ENCODE peak calls at places on chromosome 12, in nine cellular contexts. G is NCI-H345; W is activated naive CD4-positive, alpha-beta T cell treated with Interleukin-2 at 50 U/mL for 16 hours; E is KBM-7; P is MV-4-11; H is stimulated activated CD4-positive, alpha-beta T cell treated with anti-CD3 and anti-CD28 coated beads, Interleukin-1b, Interleukin-23, amount 100 ng/mL, for 1 hour; Y is NCI-H2081; V is renal cortical epithelial cell; R is SW 1271. J is an unnamed sample.

GRCh38 chr12:28130625-28131598 is 59.3 kb upstream of the CCDC91 start:
- DNase-seq in G (no peak), W (peak; percentile 30), E (peak; percentile 92), P (no peak), H (no peak), Y (no peak), V (peak; percentile 80), R (peak; percentile 61), J (peak; percentile 28)

GRCh38 chr12:24864796-24865125 is 84.1 kb downstream of the BCAT1 start:
- DNase-seq in G (no peak), W (no peak), E (peak; percentile 35), P (no peak), H (no peak), Y (no peak), V (peak; percentile 90), R (no peak), J (no peak)

GRCh38 chr12:70048521-70049245 is 194.6 kb upstream of the CNOT2 start:
- DNase-seq in G (no peak), W (no peak), E (no peak), P (no peak), H (no peak), Y (no peak), V (no peak), R (no peak), J (no peak)

GRCh38 chr12:64733857-64734256 is 25.3 kb downstream of the GNS start:
- DNase-seq in G (peak; percentile 55), W (no peak), E (no peak), P (no peak), H (no peak), Y (no peak), V (peak; percentile 97), R (peak; percentile 91), J (no peak)

GRCh38 chr12:128914908-128915563 is 61.8 kb downstream of the GLT1D1 start:
- DNase-seq in G (no peak), W (no peak), E (peak; percentile 32), P (peak; percentile 99), H (no peak), Y (no peak), V (no peak), R (no peak), J (peak; percentile 31)

GRCh38 chr12:42144174-42144423 is 575 bp downstream of the GXYLT1 start:
- DNase-seq in G (no peak), W (no peak), E (no peak), P (no peak), H (no peak), Y (no peak), V (no peak), R (no peak), J (no peak)

GRCh38 chr12:112468041-112468440 is 49.3 kb downstream of the PTPN11 start:
- DNase-seq in G (no peak), W (no peak), E (no peak), P (no peak), H (no peak), Y (no peak), V (no peak), R (no peak), J (no peak)

GRCh38 chr12:6821271-6821673 is 349 bp upstream of the GPR162 start:
- DNase-seq in G (peak; percentile 58), W (no peak), E (peak; percentile 92), P (peak; percentile 76), H (no peak), Y (peak; percentile 51), V (peak; percentile 42), R (no peak), J (peak; percentile 64)

GRCh38 chr12:72274926-72275325 is 2.8 kb downstream of the TRHDE start:
- DNase-seq in G (no peak), W (no peak), E (no peak), P (peak; percentile 88), H (no peak), Y (no peak), V (peak; percentile 85), R (no peak), J (no peak)

GRCh38 chr12:13273850-13274249 is 77.3 kb downstream of the EMP1 start:
- DNase-seq in G (no peak), W (no peak), E (no peak), P (no peak), H (no peak), Y (no peak), V (no peak), R (no peak), J (no peak)

GRCh38 chr12:26954027-26954426 is 15.8 kb downstream of the FGFR1OP2 start:
- DNase-seq in G (no peak), W (no peak), E (no peak), P (peak; percentile 7), H (no peak), Y (no peak), V (no peak), R (no peak), J (no peak)

GRCh38 chr12:88505696-88506095 is 74.6 kb downstream of the KITLG start:
- DNase-seq in G (no peak), W (no peak), E (no peak), P (no peak), H (no peak), Y (no peak), V (no peak), R (no peak), J (no peak)

GRCh38 chr12:104844123-104844522 is 114.0 kb downstream of the SLC41A2 start:
- DNase-seq in G (no peak), W (no peak), E (no peak), P (no peak), H (no peak), Y (no peak), V (no peak), R (no peak), J (no peak)

GRCh38 chr12:122368361-122369073 is 54.0 kb downstream of the CLIP1 start:
- DNase-seq in G (peak; percentile 13), W (no peak), E (no peak), P (no peak), H (no peak), Y (no peak), V (peak; percentile 64), R (no peak), J (no peak)

GRCh38 chr12:62123721-62124203 is 136.4 kb upstream of the USP15 start:
- DNase-seq in G (peak; percentile 12), W (peak; percentile 13), E (peak; percentile 28), P (peak; percentile 10), H (peak; percentile 13), Y (peak; percentile 35), V (peak; percentile 51), R (no peak), J (peak; percentile 40)

GRCh38 chr12:45721374-45721773 is 8.1 kb upstream of the ARID2 start:
- DNase-seq in G (no peak), W (no peak), E (no peak), P (no peak), H (no peak), Y (no peak), V (no peak), R (no peak), J (no peak)

GRCh38 chr12:5568325-5568981 is 136.5 kb downstream of the NTF3 start:
- DNase-seq in G (no peak), W (no peak), E (no peak), P (no peak), H (no peak), Y (no peak), V (peak; percentile 86), R (no peak), J (no peak)

GRCh38 chr12:101013993-101014392 is 196.0 kb downstream of the SLC5A8 start:
- DNase-seq in G (no peak), W (no peak), E (no peak), P (no peak), H (no peak), Y (no peak), V (no peak), R (no peak), J (no peak)

GRCh38 chr12:10612954-10613333 is 465 bp downstream of the MAGOHB start:
- DNase-seq in G (peak; percentile 34), W (no peak), E (no peak), P (no peak), H (no peak), Y (no peak), V (peak; percentile 2), R (no peak), J (no peak)

GRCh38 chr12:56206373-56207166 is 15.2 kb downstream of the RNF41 start:
- DNase-seq in G (peak; percentile 30), W (peak; percentile 31), E (peak; percentile 56), P (peak; percentile 35), H (no peak), Y (peak; percentile 8), V (peak; percentile 45), R (no peak), J (peak; percentile 59)

GRCh38 chr12:31491819-31492598 is 98.9 kb downstream of the DENND5B start:
- DNase-seq in G (no peak), W (no peak), E (no peak), P (no peak), H (no peak), Y (no peak), V (peak; percentile 99), R (peak; percentile 55), J (no peak)

GRCh38 chr12:57110189-57111045 is 745 bp downstream of the STAT6 start:
- DNase-seq in G (no peak), W (peak; percentile 80), E (peak; percentile 83), P (peak; percentile 92), H (peak; percentile 64), Y (no peak), V (peak; percentile 46), R (no peak), J (peak; percentile 88)

GRCh38 chr12:47725091-47725772 is at the start of gene ENDOU:
- DNase-seq in G (no peak), W (no peak), E (no peak), P (no peak), H (no peak), Y (no peak), V (no peak), R (no peak), J (no peak)

GRCh38 chr12:18683603-18684002 is 54.2 kb downstream of the PLCZ1 start:
- DNase-seq in G (no peak), W (no peak), E (peak; percentile 3), P (no peak), H (no peak), Y (no peak), V (peak; percentile 54), R (no peak), J (no peak)

GRCh38 chr12:110563702-110564470 is 19.2 kb downstream of the PPTC7 start:
- DNase-seq in G (no peak), W (no peak), E (no peak), P (no peak), H (no peak), Y (no peak), V (peak; percentile 58), R (no peak), J (no peak)

GRCh38 chr12:68878283-68878682 is 54.7 kb downstream of the CPM start:
- DNase-seq in G (no peak), W (no peak), E (no peak), P (no peak), H (no peak), Y (no peak), V (no peak), R (no peak), J (no peak)

GRCh38 chr12:46470975-46471374 is 98.4 kb upstream of the SLC38A2 start:
- DNase-seq in G (no peak), W (no peak), E (no peak), P (no peak), H (no peak), Y (no peak), V (no peak), R (no peak), J (no peak)

GRCh38 chr12:12954361-12954760 is 2.4 kb upstream of the GPRC5D start:
- DNase-seq in G (no peak), W (no peak), E (no peak), P (no peak), H (no peak), Y (no peak), V (peak; percentile 72), R (no peak), J (no peak)

GRCh38 chr12:18965210-18965609 is 164.3 kb upstream of the PLEKHA5 start:
- DNase-seq in G (no peak), W (no peak), E (no peak), P (no peak), H (no peak), Y (no peak), V (no peak), R (no peak), J (no peak)

GRCh38 chr12:45762185-45763110 is 32.9 kb downstream of the ARID2 start:
- DNase-seq in G (no peak), W (no peak), E (peak; percentile 62), P (peak; percentile 30), H (no peak), Y (peak; percentile 32), V (peak; percentile 69), R (peak; percentile 10), J (no peak)

GRCh38 chr12:107891967-107892366 is 117.5 kb downstream of the ASCL4 start:
- DNase-seq in G (no peak), W (no peak), E (peak; percentile 26), P (peak; percentile 32), H (no peak), Y (no peak), V (no peak), R (no peak), J (no peak)

J was measured in activated CD4-positive, alpha-beta memory T cell treated with anti-CD3 and anti-CD28 coated beads for 36 hours.